ENCODE peak calls at places on chromosomes 6 and 20, in nine cellular contexts. A is Peyer's patch; F is fibroblast of lung; U is astrocyte; N is gastrocnemius medialis; O is mucosa of descending colon; B is CD8-positive, alpha-beta T cell; S is body of pancreas; T is psoas muscle. X is an unnamed sample.

GRCh38 chr6:169428532-169428931 is 174.9 kb upstream of the THBS2 start:
- DNase-seq in A (no peak), F (peak; percentile 13), U (peak; percentile 20), N (no peak), O (no peak), B (no peak), S (no peak), T (no peak), X (no peak)

GRCh38 chr20:36173451-36173933 is 19.0 kb downstream of the EPB41L1 start:
- DNase-seq in A (no peak), F (peak; percentile 41), U (no peak), N (peak; percentile 18), O (peak; percentile 13), B (peak; percentile 12), S (no peak), T (no peak), X (no peak)

GRCh38 chr6:41655706-41656668 is 17.7 kb downstream of the MDFI start:
- DNase-seq in A (peak; percentile 32), F (peak; percentile 37), U (peak; percentile 57), N (no peak), O (no peak), B (no peak), S (no peak), T (no peak), X (no peak)

GRCh38 chr20:58715709-58716475 is 23.3 kb downstream of the NPEPL1 start:
- DNase-seq in A (no peak), F (no peak), U (no peak), N (no peak), O (peak; percentile 14), B (no peak), S (no peak), T (peak; percentile 10), X (no peak)

GRCh38 chr6:45746046-45746445 is 269.6 kb downstream of the CLIC5 start:
- DNase-seq in A (no peak), F (peak; percentile 88), U (peak; percentile 96), N (no peak), O (no peak), B (no peak), S (no peak), T (no peak), X (no peak)

GRCh38 chr6:145561095-145561820 is 174.1 kb downstream of the EPM2A start:
- DNase-seq in A (no peak), F (no peak), U (peak; percentile 34), N (no peak), O (no peak), B (no peak), S (no peak), T (no peak), X (no peak)

GRCh38 chr6:25556516-25556915 is 95.5 kb upstream of the SCGN start:
- DNase-seq in A (peak; percentile 73), F (peak; percentile 80), U (peak; percentile 43), N (peak; percentile 39), O (peak; percentile 75), B (peak; percentile 81), S (peak; percentile 83), T (peak; percentile 70), X (peak; percentile 85)

GRCh38 chr6:133730881-133731280 is 158.0 kb upstream of the TCF21 start:
- DNase-seq in A (no peak), F (no peak), U (peak; percentile 10), N (no peak), O (no peak), B (no peak), S (no peak), T (no peak), X (no peak)

GRCh38 chr6:37110455-37111155 is 59.3 kb upstream of the PIM1 start:
- DNase-seq in A (no peak), F (peak; percentile 57), U (no peak), N (no peak), O (no peak), B (no peak), S (no peak), T (no peak), X (no peak)

GRCh38 chr6:98831057-98832031 is 3.0 kb upstream of the POU3F2 start:
- DNase-seq in A (peak; percentile 51), F (no peak), U (no peak), N (no peak), O (no peak), B (no peak), S (no peak), T (no peak), X (no peak)

GRCh38 chr6:90087103-90087833 is 193.0 kb downstream of the GJA10 start:
- DNase-seq in A (no peak), F (peak; percentile 29), U (peak; percentile 88), N (no peak), O (no peak), B (no peak), S (no peak), T (no peak), X (no peak)

GRCh38 chr6:142857609-142858195 is 87.3 kb downstream of the HIVEP2 start:
- DNase-seq in A (no peak), F (no peak), U (no peak), N (no peak), O (no peak), B (peak; percentile 33), S (no peak), T (no peak), X (no peak)

GRCh38 chr6:57329933-57330332 is 12.5 kb downstream of the PRIM2 start:
- DNase-seq in A (no peak), F (no peak), U (no peak), N (no peak), O (no peak), B (no peak), S (no peak), T (no peak), X (no peak)

GRCh38 chr6:57327311-57327710 is 9.9 kb downstream of the PRIM2 start:
- DNase-seq in A (no peak), F (no peak), U (no peak), N (no peak), O (no peak), B (no peak), S (no peak), T (no peak), X (no peak)

GRCh38 chr6:57328074-57328473 is 10.6 kb downstream of the PRIM2 start:
- DNase-seq in A (no peak), F (no peak), U (no peak), N (no peak), O (no peak), B (no peak), S (no peak), T (no peak), X (no peak)

DNA sequence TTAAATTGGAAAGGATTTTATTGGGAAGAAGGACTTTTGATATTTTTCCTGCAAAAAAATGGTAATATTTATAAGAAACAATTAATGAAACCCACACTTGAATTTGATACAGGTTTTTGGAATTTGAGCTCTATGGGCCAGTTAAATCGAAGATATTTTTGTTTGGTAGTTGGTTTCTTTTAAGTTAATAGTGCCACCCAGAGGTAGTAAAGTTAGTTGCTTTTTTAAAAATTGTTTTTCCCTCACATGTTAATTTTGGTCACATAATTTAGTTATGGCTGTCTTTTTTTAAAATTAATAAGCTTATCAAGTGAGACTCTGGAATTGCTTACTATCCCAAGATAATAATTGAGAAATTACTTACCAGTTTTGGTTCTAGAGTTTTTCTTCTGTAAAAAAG is 7.1 kb downstream of the PRIM2 start:
- DNase-seq in A (no peak), F (peak; percentile 60), U (no peak), N (no peak), O (no peak), B (no peak), S (no peak), T (no peak), X (no peak)
- H3K36me3 ChIP-seq in A (no peaks in the 10 kb centered on the region), F (peaks cover 9% of the 10 kb centered on the region), U (peaks cover 43% of the 10 kb centered on the region), N (peaks cover 45% of the 10 kb centered on the region), O (no peaks in the 10 kb centered on the region), B (peaks cover 21% of the 10 kb centered on the region), S (peaks cover 6% of the 10 kb centered on the region), T (peaks cover 3% of the 10 kb centered on the region), X (no peaks in the 10 kb centered on the region)

GRCh38 chr6:11036977-11037430 is 7.1 kb downstream of the ELOVL2 start:
- DNase-seq in A (no peak), F (no peak), U (no peak), N (no peak), O (no peak), B (no peak), S (no peak), T (no peak), X (no peak)

GRCh38 chr6:11039040-11039439 is 5.1 kb downstream of the ELOVL2 start:
- DNase-seq in A (no peak), F (no peak), U (no peak), N (no peak), O (no peak), B (no peak), S (no peak), T (no peak), X (no peak)

GRCh38 chr6:11033825-11034224 is 10.3 kb downstream of the ELOVL2 start:
- DNase-seq in A (no peak), F (peak; percentile 61), U (peak; percentile 85), N (no peak), O (no peak), B (no peak), S (no peak), T (no peak), X (no peak)

GRCh38 chr6:11040134-11040533 is 4.0 kb downstream of the ELOVL2 start:
- DNase-seq in A (no peak), F (no peak), U (no peak), N (no peak), O (no peak), B (no peak), S (no peak), T (no peak), X (no peak)

DNA sequence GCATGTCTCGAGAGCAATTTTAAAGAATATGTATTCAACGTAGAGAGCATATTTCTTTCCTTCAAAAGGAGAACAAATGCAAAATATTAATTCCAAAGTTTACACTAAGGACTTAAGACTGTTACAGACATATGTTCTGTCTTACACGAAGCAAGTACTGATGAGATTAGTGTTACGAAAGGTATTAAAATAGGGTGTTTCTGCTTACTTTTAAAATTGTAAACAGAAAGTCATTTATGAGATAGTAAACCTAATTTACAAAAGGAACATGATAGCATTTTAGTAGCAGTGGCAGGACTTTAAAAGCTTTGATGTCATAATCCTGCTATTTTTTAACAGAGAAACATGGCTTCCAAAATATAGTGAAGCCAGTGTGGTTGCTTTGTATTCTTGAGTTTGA is 8.1 kb downstream of the ELOVL2 start:
- DNase-seq in A (no peak), F (no peak), U (no peak), N (no peak), O (no peak), B (no peak), S (no peak), T (no peak), X (no peak)
- H3K4me1 ChIP-seq in A (no peaks in the 10 kb centered on the region), F (peaks cover 12% of the 10 kb centered on the region), U (peaks cover 4% of the 10 kb centered on the region), N (no peaks in the 10 kb centered on the region), O (no peaks in the 10 kb centered on the region), B (no peaks in the 10 kb centered on the region), S (no peaks in the 10 kb centered on the region), T (no peaks in the 10 kb centered on the region), X (no peaks in the 10 kb centered on the region)

GRCh38 chr6:167397712-167398111 is 72.8 kb downstream of the TTLL2 start:
- DNase-seq in A (no peak), F (no peak), U (no peak), N (no peak), O (no peak), B (no peak), S (no peak), T (no peak), X (no peak)
- H3K9me3 ChIP-seq in A (no peaks in the 10 kb centered on the region), F (no peaks in the 10 kb centered on the region), U (no peaks in the 10 kb centered on the region), N (no peaks in the 10 kb centered on the region), O (no peaks in the 10 kb centered on the region), B (no peaks in the 10 kb centered on the region), S (no peaks in the 10 kb centered on the region), T (no peaks in the 10 kb centered on the region), X (no peaks in the 10 kb centered on the region)

DNA sequence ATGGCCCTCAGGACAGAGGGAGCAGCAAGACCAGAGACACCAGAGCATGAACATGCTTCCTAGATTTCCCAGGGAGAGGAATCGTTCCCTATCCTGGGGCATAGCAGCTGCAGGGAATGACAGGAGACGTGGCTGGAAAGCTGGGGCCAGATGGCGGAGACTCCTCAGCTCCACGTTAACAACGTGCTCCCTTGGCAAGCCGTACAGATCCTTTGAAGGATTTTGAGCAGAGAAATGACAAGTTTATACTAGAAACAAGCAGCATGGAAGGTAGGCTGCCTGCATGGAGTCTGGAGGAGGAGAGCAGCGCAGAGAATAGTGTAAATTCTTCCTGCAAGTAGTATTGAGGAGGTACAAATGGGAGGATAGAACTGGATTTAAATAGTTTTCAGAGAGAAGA is 11.7 kb downstream of the MYLIP start:
- DNase-seq in A (no peak), F (no peak), U (no peak), N (no peak), O (no peak), B (no peak), S (no peak), T (no peak), X (no peak)
- H3K36me3 ChIP-seq in A (no peaks in the 10 kb centered on the region), F (peaks cover 3% of the 10 kb centered on the region), U (no peaks in the 10 kb centered on the region), N (peaks cover 41% of the 10 kb centered on the region), O (peaks cover 5% of the 10 kb centered on the region), B (peaks cover 26% of the 10 kb centered on the region), S (peaks cover 30% of the 10 kb centered on the region), T (peaks cover 2% of the 10 kb centered on the region), X (peaks cover 19% of the 10 kb centered on the region)